ENCODE peak calls at places on chromosome 1, in ten cellular contexts. J, P, V, W, H, F, C, Q, E and Y are unnamed samples.

GRCh38 chr1:65153635-65154034 is 5.6 kb downstream of the AK4 start:
- DNase-seq in E (no peak), Q (no peak), P (no peak), V (no peak), F (no peak), H (no peak), W (no peak), C (no peak), J (no peak), Y (no peak)

GRCh38 chr1:58779837-58780585 is 3.8 kb downstream of the JUN start:
- DNase-seq in Q (peak; percentile 88), V (no peak), C (peak; percentile 84), J (no peak), E (no peak), F (no peak), W (no peak), H (no peak), P (no peak), Y (no peak)

GRCh38 chr1:6819641-6820040 is 34.4 kb downstream of the CAMTA1 start:
- DNase-seq in E (no peak), H (no peak), W (no peak), J (no peak), P (no peak), Q (peak; percentile 35), F (no peak), V (no peak), C (peak; percentile 20), Y (no peak)

GRCh38 chr1:63642901-63643300 is 49.7 kb downstream of the PGM1 start:
- DNase-seq in C (no peak), V (no peak), Q (no peak), E (no peak), W (no peak), F (no peak), J (no peak), H (no peak), P (no peak), Y (no peak)

GRCh38 chr1:216807696-216808095 is 84.5 kb upstream of the ESRRG start:
- DNase-seq in P (no peak), V (no peak), C (no peak), Q (no peak), H (no peak), E (no peak), F (no peak), J (no peak), W (no peak), Y (no peak)

GRCh38 chr1:217528271-217528670 is 102.6 kb downstream of the GPATCH2 start:
- DNase-seq in W (no peak), P (no peak), H (no peak), C (peak; percentile 9), J (no peak), E (no peak), F (no peak), V (no peak), Q (peak; percentile 29), Y (no peak)

GRCh38 chr1:248858096-248858890 is 592 bp downstream of the ZNF692 start:
- DNase-seq in J (peak; percentile 85), P (peak; percentile 80), H (peak; percentile 57), F (no peak), E (peak; percentile 79), W (peak; percentile 70), V (no peak), Q (peak; percentile 58), C (peak; percentile 54), Y (peak; percentile 75)

GRCh38 chr1:157880621-157881020 is 39.0 kb upstream of the CD5L start:
- DNase-seq in E (no peak), J (no peak), P (no peak), F (no peak), W (no peak), C (no peak), Q (no peak), V (no peak), H (no peak), Y (no peak)

GRCh38 chr1:46646844-46647243 is 21.3 kb downstream of the ATPAF1 start:
- DNase-seq in Q (no peak), E (no peak), C (no peak), V (no peak), H (no peak), J (no peak), F (no peak), P (no peak), W (no peak), Y (no peak)
- TF ChIP-seq CTCF in Q (no peak), E (no peak), C (no peak), V (no peak), H (no peak), J (no peak), F (no peak), P (no peak), W (no peak), Y (no peak)

GRCh38 chr1:154611150-154611865 is 3.3 kb upstream of the ADAR start:
- DNase-seq in W (no peak), E (no peak), C (no peak), P (no peak), V (no peak), J (no peak), H (no peak), Q (peak; percentile 20), F (no peak), Y (no peak)

GRCh38 chr1:154609398-154610380 is 1.7 kb upstream of the ADAR start:
- DNase-seq in H (no peak), C (no peak), J (no peak), V (no peak), W (no peak), Q (peak; percentile 11), P (no peak), F (no peak), E (no peak), Y (no peak)

GRCh38 chr1:154608522-154609294 is 722 bp upstream of the ADAR start:
- DNase-seq in H (peak; percentile 37), P (peak; percentile 31), V (no peak), F (no peak), Q (peak; percentile 60), W (no peak), E (peak; percentile 38), C (peak; percentile 61), J (no peak), Y (peak; percentile 38)

GRCh38 chr1:154607084-154607747 is 770 bp downstream of the ADAR start:
- DNase-seq in C (peak; percentile 52), F (no peak), J (no peak), P (no peak), Q (peak; percentile 50), V (no peak), W (no peak), H (peak; percentile 46), E (no peak), Y (peak; percentile 19)

DNA sequence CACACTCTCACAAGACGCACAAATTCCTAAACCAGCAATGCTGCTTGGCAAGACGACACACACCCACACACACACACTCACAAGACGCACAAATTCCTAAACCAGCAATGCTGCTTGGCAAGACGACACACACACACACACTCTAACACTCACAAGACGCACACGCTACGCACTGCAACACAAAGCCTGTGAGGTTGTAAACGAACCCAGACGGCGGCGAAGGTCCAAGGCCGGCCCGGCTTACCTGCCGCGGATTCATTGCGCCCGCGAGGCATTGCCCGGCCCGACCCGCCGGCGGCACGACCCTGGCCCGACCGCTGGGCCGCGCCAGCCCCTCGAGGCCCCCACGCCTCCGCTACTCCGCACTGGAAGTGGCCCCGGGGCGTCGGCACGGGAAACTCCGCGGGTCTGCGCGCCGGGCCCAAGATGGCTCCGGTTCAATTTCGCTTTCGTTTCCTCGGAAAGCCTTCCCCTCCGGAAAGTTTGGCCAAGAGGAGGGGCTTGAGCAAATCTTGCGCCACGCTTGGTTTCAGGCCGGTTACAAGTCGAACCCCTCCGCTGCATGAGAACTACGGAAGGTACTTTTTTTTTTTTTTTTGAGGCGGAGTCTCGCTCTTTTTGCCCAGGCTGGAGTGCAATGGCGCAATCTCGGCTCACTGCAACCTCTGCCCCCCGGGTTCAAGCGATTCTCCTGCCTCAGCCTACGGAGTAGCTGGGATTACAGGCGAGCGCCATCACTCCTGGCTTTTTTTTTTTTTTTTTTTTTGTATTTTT is at the start of gene ADAR:
- DNase-seq in E (peak; percentile 50), H (peak; percentile 71), W (peak; percentile 89), F (peak; percentile 79), V (peak; percentile 96), J (peak; percentile 94), P (peak; percentile 54), Q (peak; percentile 99), C (peak; percentile 99), Y (peak; percentile 78)
- TF ChIP-seq CTCF in E (no peak), H (no peak), W (no peak), F (no peak), V (no peak), J (no peak), P (no peak), Q (no peak), C (no peak), Y (no peak)

GRCh38 chr1:94705755-94706154 is 114.4 kb upstream of the SLC44A3 start:
- DNase-seq in J (no peak), Q (no peak), F (no peak), E (no peak), C (no peak), H (no peak), P (no peak), V (no peak), W (no peak), Y (no peak)

GRCh38 chr1:94708299-94708685 is 111.9 kb upstream of the SLC44A3 start:
- DNase-seq in J (no peak), Q (no peak), P (no peak), C (no peak), E (no peak), W (no peak), V (no peak), F (no peak), H (no peak), Y (no peak)

GRCh38 chr1:94709891-94710581 is 110.1 kb upstream of the SLC44A3 start:
- DNase-seq in H (no peak), C (no peak), P (no peak), V (no peak), J (no peak), W (no peak), E (no peak), F (no peak), Q (no peak), Y (no peak)

GRCh38 chr1:94707321-94708298 is 112.5 kb upstream of the SLC44A3 start:
- DNase-seq in J (no peak), F (no peak), V (no peak), E (no peak), H (no peak), Q (peak; percentile 89), C (peak; percentile 67), W (peak; percentile 48), P (no peak), Y (no peak)

DNA sequence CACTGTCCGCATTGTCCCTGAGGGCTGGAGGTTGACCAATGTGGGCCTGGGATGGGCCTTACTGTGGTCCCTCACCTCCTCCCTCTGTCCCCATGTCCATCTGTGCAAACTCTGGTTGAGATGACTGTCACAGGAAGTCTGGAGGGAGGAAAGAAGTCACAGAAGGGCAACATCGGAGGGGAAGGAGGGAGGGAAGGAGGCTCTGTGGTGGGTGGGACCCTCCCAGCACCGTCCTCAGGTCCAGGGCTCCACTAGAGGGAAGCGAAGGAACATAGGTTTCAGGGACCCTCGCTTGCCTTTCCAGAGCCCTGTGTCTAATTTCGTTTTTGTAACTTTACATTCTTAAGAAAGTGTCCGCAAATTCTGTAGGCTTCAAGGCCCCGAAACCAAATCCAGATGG is 111.3 kb upstream of the SLC44A3 start:
- DNase-seq in E (no peak), W (no peak), H (no peak), P (no peak), C (no peak), V (no peak), F (no peak), J (no peak), Q (no peak), Y (no peak)
- TF ChIP-seq CTCF in E (no peak), W (no peak), H (no peak), P (no peak), C (no peak), V (no peak), F (no peak), J (no peak), Q (no peak), Y (no peak)

GRCh38 chr1:206463137-206463536 is 7.1 kb upstream of the IKBKE start:
- DNase-seq in J (no peak), H (no peak), Q (no peak), W (no peak), C (no peak), V (no peak), E (no peak), F (no peak), P (no peak), Y (no peak)

GRCh38 chr1:206463911-206464310 is 6.4 kb upstream of the IKBKE start:
- DNase-seq in E (no peak), Q (no peak), F (no peak), C (no peak), V (no peak), H (no peak), P (no peak), J (no peak), W (no peak), Y (no peak)

GRCh38 chr1:206465951-206466350 is 4.3 kb upstream of the IKBKE start:
- DNase-seq in E (no peak), V (no peak), F (no peak), H (no peak), J (no peak), W (no peak), Q (no peak), P (no peak), C (no peak), Y (no peak)

GRCh38 chr1:206466840-206467649 is 3.2 kb upstream of the IKBKE start:
- DNase-seq in Q (no peak), E (no peak), W (no peak), J (no peak), P (no peak), V (no peak), H (no peak), F (no peak), C (no peak), Y (no peak)

GRCh38 chr1:206464456-206464964 is 5.8 kb upstream of the IKBKE start:
- DNase-seq in C (peak; percentile 94), E (no peak), V (no peak), P (no peak), W (no peak), F (peak; percentile 59), J (no peak), Q (peak; percentile 99), H (no peak), Y (no peak)
- TF ChIP-seq CTCF in C (no peak), E (no peak), V (no peak), P (no peak), W (no peak), F (no peak), J (no peak), Q (no peak), H (no peak), Y (no peak)